ENCODE peak calls at places on chromosomes 6 and 20, in seven cellular contexts. U is A172; V is mesothelial cell of epicardium; D is HFFc6; B is lower lobe of right lung; J is cerebellar nuclear complex; K is stimulated activated CD4-positive, alpha-beta T cell treated with anti-CD3 and anti-CD28 coated beads, Interleukin-4, amount 100 ng/mL, for 48 hours. M is an unnamed sample.

GRCh38 chr20:63700199-63701050 is 4.0 kb downstream of the TNFRSF6B start:
- DNase-seq in K (no peak), V (no peak), J (no peak), D (no peak), U (no peak), B (no peak), M (no peak)

GRCh38 chr6:63372951-63373533 is 53.3 kb upstream of the LGSN start:
- DNase-seq in U (no peak), B (no peak), D (no peak), J (no peak), K (no peak), V (no peak), M (no peak)

GRCh38 chr6:2296781-2297180 is 51.4 kb upstream of the GMDS start:
- DNase-seq in J (no peak), K (no peak), D (no peak), V (no peak), B (no peak), U (no peak), M (no peak)

GRCh38 chr20:45087814-45088213 is 13.1 kb downstream of the KCNS1 start:
- DNase-seq in K (no peak), V (no peak), D (peak; percentile 38), U (no peak), B (no peak), J (no peak), M (no peak)

GRCh38 chr20:40568200-40568599 is 120.8 kb downstream of the MAFB start:
- DNase-seq in K (no peak), J (no peak), U (no peak), B (no peak), V (no peak), D (no peak), M (no peak)

GRCh38 chr20:9608639-9609440 is 94.5 kb downstream of the LAMP5 start:
- DNase-seq in U (no peak), V (no peak), K (no peak), B (no peak), D (no peak), J (no peak), M (no peak)

GRCh38 chr20:16475225-16475624 is 98.0 kb downstream of the KIF16B start:
- DNase-seq in K (no peak), D (no peak), V (no peak), B (no peak), U (no peak), J (no peak), M (no peak)

GRCh38 chr6:158629376-158630221 is 14.9 kb downstream of the DYNLT1 start:
- DNase-seq in J (no peak), D (no peak), U (no peak), V (no peak), B (no peak), K (no peak), M (no peak)

GRCh38 chr6:18242062-18242851 is 22.1 kb downstream of the DEK start:
- DNase-seq in K (no peak), D (peak; percentile 91), B (no peak), J (no peak), U (peak; percentile 84), V (no peak), M (no peak)

GRCh38 chr6:126112171-126112632 is 125.9 kb downstream of the TRMT11 start:
- DNase-seq in U (peak; percentile 36), D (peak; percentile 41), K (no peak), V (no peak), B (no peak), J (no peak), M (no peak)

GRCh38 chr6:34587325-34587724 is 31.2 kb upstream of the SPDEF start:
- DNase-seq in D (no peak), V (no peak), J (no peak), U (no peak), K (no peak), B (no peak), M (no peak)

GRCh38 chr6:125888989-125889656 is 67.4 kb upstream of the HINT3 start:
- DNase-seq in D (peak; percentile 31), V (no peak), B (no peak), K (no peak), J (no peak), U (peak; percentile 18), M (no peak)

GRCh38 chr20:33460711-33461110 is 17.1 kb upstream of the SNTA1 start:
- DNase-seq in U (no peak), V (no peak), D (no peak), K (no peak), B (no peak), J (no peak), M (no peak)

GRCh38 chr6:151325075-151326050 is 66.0 kb downstream of the ZBTB2 start:
- DNase-seq in D (peak; percentile 23), K (no peak), U (peak; percentile 66), J (no peak), V (no peak), B (peak; percentile 72), M (peak; percentile 3)

GRCh38 chr6:137241481-137242011 is 22.4 kb upstream of the IFNGR1 start:
- DNase-seq in V (no peak), K (no peak), U (peak; percentile 28), B (no peak), J (no peak), D (peak; percentile 67), M (no peak)

GRCh38 chr20:32566379-32567374 is 18.5 kb downstream of the NOL4L start:
- DNase-seq in K (no peak), J (no peak), V (no peak), D (no peak), U (no peak), B (no peak), M (no peak)

GRCh38 chr20:32792316-32792715 is 27.4 kb upstream of the MAPRE1 start:
- DNase-seq in U (peak; percentile 23), J (no peak), B (no peak), V (peak; percentile 61), K (no peak), D (no peak), M (peak; percentile 52)

GRCh38 chr20:20895537-20895936 is 183.1 kb upstream of the RALGAPA2 start:
- DNase-seq in K (no peak), B (no peak), D (no peak), U (no peak), J (no peak), V (no peak), M (no peak)

GRCh38 chr20:46558511-46558959 is 8.1 kb upstream of the OCSTAMP start:
- DNase-seq in B (no peak), J (no peak), K (peak; percentile 61), U (peak; percentile 95), D (peak; percentile 80), V (no peak), M (no peak)

GRCh38 chr20:49585585-49586245 is 17.8 kb upstream of the PTGIS start:
- DNase-seq in D (no peak), J (no peak), K (no peak), V (no peak), B (no peak), U (no peak), M (no peak)

GRCh38 chr20:1855113-1855512 is 40.1 kb upstream of the SIRPA start:
- DNase-seq in D (no peak), U (no peak), J (no peak), K (no peak), B (no peak), V (no peak), M (no peak)

M was measured in neural crest cell.